ENCODE peak calls at places on chromosomes 4 and X, in seven cellular contexts. I is AG04450, F is psoas muscle, S is upper lobe of right lung, J is K562, G is IMR-90, B is ovary. E is an unnamed sample. For H3K9me3, the result is how much of the 10 kb centered on the place peaks cover.

GRCh38 chr4:1488357-1488756 is 82.1 kb upstream of the NKX1-1 start:
- DNase-seq in I (no peak), J (no peak), B (no peak), S (peak), G (no peak), F (peak), E (no peak)

GRCh38 chrX:16208601-16209000 is 41.3 kb downstream of the MAGEB17 start:
- DNase-seq in F (no peak), G (no peak), S (no peak), B (no peak), J (no peak), I (no peak), E (no peak)

GRCh38 chrX:154366666-154367055 is 7.8 kb downstream of the FLNA start:
- DNase-seq in F (peak), G (no peak), I (no peak), B (no peak), S (no peak), J (no peak), E (no peak)

GRCh38 chr4:73419106-73420038 is 15.3 kb downstream of the ALB start:
- DNase-seq in F (no peak), B (no peak), I (no peak), J (no peak), S (no peak), G (no peak), E (no peak)

GRCh38 chr4:72486991-72487390 is 82.0 kb downstream of the ADAMTS3 start:
- DNase-seq in F (no peak), J (no peak), S (no peak), G (no peak), I (no peak), B (no peak), E (no peak)

GRCh38 chr4:109411964-109412363 is 21.7 kb upstream of the SEC24B start:
- DNase-seq in S (no peak), B (peak), G (no peak), I (no peak), F (no peak), J (no peak), E (no peak)

GRCh38 chr4:100372432-100372831 is 145.4 kb downstream of the EMCN start:
- DNase-seq in F (no peak), I (no peak), S (no peak), J (no peak), B (no peak), G (no peak), E (peak)

GRCh38 chr4:101280866-101281600 is 66.3 kb downstream of the PPP3CA start:
- DNase-seq in J (no peak), I (no peak), G (no peak), S (no peak), B (no peak), F (no peak), E (no peak)

GRCh38 chr4:145299380-145300076 is 119.1 kb upstream of the OTUD4 start:
- DNase-seq in F (no peak), I (no peak), G (peak), S (no peak), J (no peak), B (no peak), E (no peak)

GRCh38 chrX:118571829-118572228 is 76.2 kb downstream of the DOCK11 start:
- DNase-seq in J (no peak), S (no peak), I (no peak), G (no peak), F (no peak), B (no peak), E (no peak)

GRCh38 chr4:125315571-125316390 is 1.0 kb downstream of the FAT4 start:
- DNase-seq in G (peak), S (peak), J (no peak), I (no peak), B (peak), F (peak), E (peak)

GRCh38 chr4:17687237-17687857 is 72.9 kb downstream of the MED28 start:
- DNase-seq in S (no peak), I (no peak), F (no peak), G (no peak), J (no peak), B (no peak), E (no peak)

GRCh38 chr4:159764343-159764952 is 661.6 kb downstream of the RAPGEF2 start:
- DNase-seq in B (no peak), S (no peak), I (no peak), J (peak), G (no peak), F (no peak), E (peak)

GRCh38 chr4:120692964-120693363 is 229.6 kb downstream of the PRDM5 start:
- DNase-seq in B (no peak), G (peak), J (no peak), I (peak), S (no peak), F (no peak), E (no peak)

GRCh38 chrX:40418413-40419195 is 162.2 kb upstream of the ATP6AP2 start:
- DNase-seq in I (no peak), F (no peak), J (no peak), B (no peak), G (no peak), S (no peak), E (no peak)

GRCh38 chr4:53656421-53656981 is 65.2 kb upstream of the LNX1 start:
- DNase-seq in S (no peak), J (no peak), I (no peak), G (peak), F (no peak), B (peak), E (no peak)

GRCh38 chr4:1502501-1502886 is 96.3 kb upstream of the NKX1-1 start:
- DNase-seq in G (no peak), I (no peak), F (no peak), S (peak), J (no peak), B (no peak), E (peak)

GRCh38 chrX:1502241-1502640 is 34.7 kb downstream of the P2RY8 start:
- DNase-seq in G (no peak), S (peak), F (no peak), J (no peak), I (no peak), B (no peak), E (no peak)

GRCh38 chr4:119873794-119874325 is 192.8 kb downstream of the MAD2L1 start:
- DNase-seq in J (no peak), I (no peak), G (no peak), S (no peak), F (no peak), B (no peak), E (no peak)

GRCh38 chrX:71515039-71515398 is 17.9 kb upstream of the OGT start:
- DNase-seq in J (no peak), I (no peak), S (no peak), F (peak), B (peak), G (no peak), E (no peak)

GRCh38 chrX:97267376-97267775 is 383.7 kb downstream of the RPA4 start:
- DNase-seq in I (no peak), F (no peak), S (no peak), B (no peak), J (no peak), G (peak), E (no peak)

GRCh38 chr4:7367894-7368293 is 66.8 kb downstream of the PSAPL1 start:
- DNase-seq in G (no peak), F (no peak), I (no peak), S (peak), J (no peak), B (no peak), E (peak)

GRCh38 chr4:24116107-24116506 is 226.3 kb upstream of the PPARGC1A start:
- DNase-seq in F (no peak), B (no peak), I (no peak), J (no peak), S (no peak), G (no peak), E (no peak)

GRCh38 chr4:141713771-141714445 is 77.5 kb downstream of the IL15 start:
- DNase-seq in B (no peak), F (no peak), J (no peak), G (peak), I (no peak), S (no peak), E (no peak)

GRCh38 chrX:46626566-46626965 is 53.0 kb downstream of the CHST7 start:
- DNase-seq in I (no peak), B (no peak), S (no peak), G (no peak), J (no peak), F (no peak), E (no peak)

GRCh38 chr4:110088670-110089069 is 109.7 kb downstream of the ELOVL6 start:
- DNase-seq in G (peak), I (peak), B (no peak), S (no peak), J (no peak), F (no peak), E (no peak)

GRCh38 chr4:52260507-52261302 is 209.6 kb downstream of the SPATA18 start:
- DNase-seq in I (no peak), F (peak), J (no peak), S (no peak), G (no peak), B (peak), E (no peak)

GRCh38 chrX:55695227-55696018 is 22.1 kb upstream of the RRAGB start:
- DNase-seq in B (no peak), G (no peak), I (no peak), F (no peak), S (no peak), J (no peak), E (no peak)

DNA sequence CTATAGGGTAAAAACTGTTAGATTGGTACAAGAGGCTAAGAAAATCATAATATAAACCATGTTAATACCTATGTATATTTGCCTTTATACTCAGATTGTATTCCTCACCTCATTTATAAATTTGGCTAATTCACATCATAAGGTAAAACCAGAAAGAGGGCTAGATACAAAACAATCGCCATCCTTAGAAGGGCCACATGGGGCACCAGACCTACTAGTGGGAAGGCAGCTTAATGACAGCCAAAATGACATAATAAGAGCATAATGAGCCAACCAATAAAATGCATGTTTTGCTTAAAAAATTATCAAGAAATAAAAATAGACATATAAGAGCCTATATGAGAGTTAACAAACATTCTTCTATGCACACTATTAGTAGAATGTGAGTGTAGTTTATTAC is 107.3 kb upstream of the PRDX4 start:
- DNase-seq in S (no peak), I (no peak), J (no peak), F (no peak), B (no peak), G (no peak), E (no peak)
- TF ChIP-seq CTCF in S (no peak), I (no peak), J (no peak), F (no peak), B (no peak), G (no peak), E (no peak)

GRCh38 chr4:33940281-33940680 is 2304.0 kb downstream of the ARAP2 start:
- DNase-seq in F (no peak), B (no peak), J (no peak), I (no peak), G (no peak), S (no peak), E (no peak)

GRCh38 chr4:33941854-33942253 is 2302.5 kb downstream of the ARAP2 start:
- DNase-seq in B (no peak), S (no peak), G (no peak), J (no peak), I (no peak), F (no peak), E (no peak)
- H3K9me3 ChIP-seq in B (under half), S (under half), G (under half), J (under half), I (under half), F (under half), E (under half)

DNA sequence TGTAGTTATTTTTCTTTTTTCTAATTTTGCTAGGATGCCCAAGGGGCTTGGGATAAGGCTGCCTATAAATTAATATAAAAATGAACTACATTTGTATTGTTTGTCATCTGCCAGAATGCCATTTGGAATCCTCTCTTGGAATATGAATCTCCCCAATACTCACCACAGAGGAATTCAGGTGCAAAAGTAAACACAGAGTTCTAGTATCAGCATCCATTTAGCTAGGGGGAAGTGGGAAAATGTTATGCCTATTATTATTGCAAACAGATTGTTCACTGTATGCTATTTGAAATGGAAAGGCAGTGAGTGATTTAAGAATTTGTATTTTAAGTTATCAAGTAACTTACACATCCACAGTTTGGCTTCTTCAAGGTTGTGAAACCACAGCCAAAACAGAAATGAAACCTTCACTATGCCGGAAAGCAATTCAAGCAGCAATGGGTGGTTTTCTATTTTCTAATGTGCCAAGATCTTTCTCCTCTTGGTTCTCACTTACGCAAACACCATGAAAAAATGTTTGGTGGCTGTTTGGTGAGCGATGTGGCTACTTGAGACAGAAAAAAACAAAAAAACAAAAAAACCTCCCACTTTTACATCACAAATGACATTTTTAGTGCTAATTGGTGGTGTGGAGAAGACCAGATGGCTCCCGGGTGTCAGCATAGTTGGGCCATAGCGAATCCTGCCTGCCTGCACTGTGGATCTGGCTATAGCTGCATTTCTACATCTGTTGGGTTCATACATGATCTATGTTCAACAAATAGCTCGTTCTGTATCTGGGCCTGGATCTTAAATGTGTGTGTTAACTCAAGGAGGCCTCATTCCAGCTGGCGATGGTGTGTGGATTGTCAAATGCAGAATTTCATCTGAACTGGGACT is 200.8 kb upstream of the GIMD1 start:
- DNase-seq in B (no peak), J (no peak), F (peak), S (no peak), G (peak), I (no peak), E (no peak)
- H3K27ac ChIP-seq in B (no peak), J (no peak), F (no peak), S (no peak), G (no peak), I (no peak), E (no peak)

GRCh38 chr4:8588196-8588470 is 4.4 kb upstream of the CPZ start:
- DNase-seq in B (no peak), I (no peak), F (peak), S (no peak), G (no peak), J (no peak), E (no peak)

GRCh38 chr4:8587469-8588195 is 4.9 kb upstream of the CPZ start:
- DNase-seq in B (peak), J (no peak), I (no peak), F (peak), G (no peak), S (peak), E (no peak)

GRCh38 chr4:8585721-8586161 is 5.5 kb downstream of the GPR78 start:
- DNase-seq in F (peak), I (no peak), B (peak), J (no peak), G (no peak), S (peak), E (no peak)

GRCh38 chr4:8586246-8586645 is 6.1 kb downstream of the GPR78 start:
- DNase-seq in G (no peak), F (no peak), S (no peak), J (no peak), I (no peak), B (peak), E (no peak)

DNA sequence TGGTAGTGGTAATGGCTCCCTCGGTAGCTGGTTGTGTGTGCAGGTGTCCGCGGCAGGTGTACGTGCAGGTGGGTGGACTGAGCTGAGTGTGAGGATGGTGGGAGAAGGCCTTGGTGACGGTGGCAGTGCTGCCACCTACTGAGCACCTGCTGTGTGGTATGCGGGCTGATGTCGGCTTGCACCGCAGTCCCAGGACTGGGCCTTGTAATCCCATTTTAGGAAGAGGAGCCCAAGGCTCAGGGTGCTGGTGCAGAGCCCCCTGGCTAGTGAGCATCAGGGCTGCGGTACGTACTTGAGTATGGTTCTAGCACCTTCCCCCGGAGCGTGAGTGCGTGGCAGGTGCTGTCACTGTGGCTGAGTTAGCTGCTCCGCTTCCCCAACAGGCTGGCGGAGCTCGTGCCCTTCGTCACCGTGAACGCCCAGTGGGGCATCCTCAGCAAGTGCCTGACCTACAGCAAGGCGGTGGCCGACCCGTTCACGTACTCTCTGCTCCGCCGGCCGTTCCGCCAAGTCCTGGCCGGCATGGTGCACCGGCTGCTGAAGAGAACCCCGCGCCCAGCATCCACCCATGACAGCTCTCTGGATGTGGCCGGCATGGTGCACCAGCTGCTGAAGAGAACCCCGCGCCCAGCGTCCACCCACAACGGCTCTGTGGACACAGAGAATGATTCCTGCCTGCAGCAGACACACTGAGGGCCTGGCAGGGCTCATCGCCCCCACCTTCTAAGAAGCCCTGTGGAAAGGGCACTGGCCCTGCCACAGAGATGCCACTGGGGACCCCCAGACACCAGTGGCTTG is 5.7 kb upstream of the CPZ start:
- DNase-seq in G (no peak), I (no peak), S (peak), F (peak), B (peak), J (peak), E (peak)
- TF ChIP-seq CTCF in G (no peak), I (no peak), S (no peak), F (no peak), B (no peak), J (peak), E (peak)